ENCODE peak calls at places on chromosomes 6 and 20, in ten cellular contexts. K is CD8-positive, alpha-beta memory T cell; L is lower lobe of right lung; W is uterus; E is ovary; F is GM23248; R is breast epithelium; H is lung; P is endothelial cell of umbilical vein; N is mesendoderm. X is an unnamed sample. For H3K4me1 and H3K27me3, the result is how much of the 10 kb centered on the place peaks cover.

GRCh38 chr6:111589366-111589765 is 16.3 kb downstream of the TRAF3IP2 start:
- DNase-seq in K (no peak), L (no peak), W (peak), E (no peak), F (peak), R (no peak), H (no peak), P (peak), N (no peak), X (no peak)

GRCh38 chr20:58144071-58144470 is 84.4 kb downstream of the ANKRD60 start:
- DNase-seq in K (no peak), L (no peak), W (no peak), E (no peak), F (no peak), R (no peak), H (no peak), P (no peak), N (no peak), X (no peak)

GRCh38 chr20:48153523-48153922 is 368.2 kb upstream of the SULF2 start:
- DNase-seq in K (no peak), L (no peak), W (no peak), E (peak), F (no peak), R (no peak), H (no peak), P (no peak), N (peak), X (no peak)

GRCh38 chr6:111639266-111639665 is 33.6 kb upstream of the TRAF3IP2 start:
- DNase-seq in K (no peak), L (no peak), W (no peak), E (no peak), F (no peak), R (no peak), H (no peak), P (no peak), N (no peak), X (no peak)

GRCh38 chr20:50691585-50692552 is 527 bp upstream of the RIPOR3 start:
- DNase-seq in K (no peak), L (no peak), W (peak), E (no peak), F (peak), R (no peak), H (no peak), P (no peak), N (peak), X (no peak)

GRCh38 chr6:37137201-37137880 is 32.6 kb upstream of the PIM1 start:
- DNase-seq in K (peak), L (no peak), W (peak), E (peak), F (peak), R (no peak), H (no peak), P (peak), N (peak), X (no peak)

GRCh38 chr6:161227004-161227950 is 46.6 kb downstream of the AGPAT4 start:
- DNase-seq in K (no peak), L (no peak), W (no peak), E (no peak), F (no peak), R (no peak), H (no peak), P (peak), N (no peak), X (no peak)

GRCh38 chr20:48458003-48458377 is 369.8 kb downstream of the PREX1 start:
- DNase-seq in K (no peak), L (no peak), W (no peak), E (no peak), F (no peak), R (no peak), H (no peak), P (no peak), N (no peak), X (no peak)

GRCh38 chr6:36432151-36432633 is 10.5 kb downstream of the PXT1 start:
- DNase-seq in K (no peak), L (no peak), W (no peak), E (no peak), F (peak), R (no peak), H (no peak), P (no peak), N (peak), X (no peak)

GRCh38 chr6:26743941-26744699 is 84.6 kb upstream of the ZNF322 start:
- DNase-seq in K (no peak), L (no peak), W (no peak), E (no peak), F (peak), R (no peak), H (no peak), P (no peak), N (peak), X (no peak)

GRCh38 chr6:82783587-82784253 is 281.9 kb downstream of the UBE3D start:
- DNase-seq in K (no peak), L (no peak), W (no peak), E (no peak), F (no peak), R (no peak), H (no peak), P (no peak), N (peak), X (peak)

GRCh38 chr20:46438156-46438750 is 31.8 kb upstream of the ELMO2 start:
- DNase-seq in K (no peak), L (no peak), W (no peak), E (no peak), F (peak), R (no peak), H (no peak), P (peak), N (peak), X (no peak)

GRCh38 chr6:63643862-63644261 is 8.3 kb downstream of the PHF3 start:
- DNase-seq in K (no peak), L (no peak), W (no peak), E (no peak), F (peak), R (no peak), H (no peak), P (peak), N (peak), X (no peak)

GRCh38 chr20:2533118-2533517 is 3.3 kb upstream of the TMC2 start:
- DNase-seq in K (no peak), L (no peak), W (no peak), E (no peak), F (no peak), R (no peak), H (no peak), P (no peak), N (no peak), X (no peak)

GRCh38 chr6:37643851-37644672 is 53.6 kb downstream of the MDGA1 start:
- DNase-seq in K (no peak), L (no peak), W (no peak), E (no peak), F (no peak), R (no peak), H (no peak), P (no peak), N (no peak), X (no peak)

GRCh38 chr6:69887714-69888345 is 21.5 kb downstream of the COL19A1 start:
- DNase-seq in K (no peak), L (no peak), W (no peak), E (no peak), F (no peak), R (no peak), H (no peak), P (no peak), N (peak), X (no peak)

GRCh38 chr6:25447570-25447929 is 168.4 kb downstream of the CARMIL1 start:
- DNase-seq in K (no peak), L (no peak), W (no peak), E (no peak), F (no peak), R (no peak), H (no peak), P (no peak), N (no peak), X (no peak)

GRCh38 chr6:25450469-25451198 is 171.5 kb downstream of the CARMIL1 start:
- DNase-seq in K (no peak), L (no peak), W (no peak), E (no peak), F (no peak), R (no peak), H (no peak), P (no peak), N (no peak), X (no peak)

GRCh38 chr6:25448965-25449538 is 169.9 kb downstream of the CARMIL1 start:
- DNase-seq in K (no peak), L (no peak), W (no peak), E (no peak), F (no peak), R (no peak), H (no peak), P (no peak), N (no peak), X (no peak)

GRCh38 chr6:25452027-25452426 is 172.9 kb downstream of the CARMIL1 start:
- DNase-seq in K (no peak), L (no peak), W (no peak), E (no peak), F (no peak), R (no peak), H (no peak), P (no peak), N (no peak), X (no peak)

DNA sequence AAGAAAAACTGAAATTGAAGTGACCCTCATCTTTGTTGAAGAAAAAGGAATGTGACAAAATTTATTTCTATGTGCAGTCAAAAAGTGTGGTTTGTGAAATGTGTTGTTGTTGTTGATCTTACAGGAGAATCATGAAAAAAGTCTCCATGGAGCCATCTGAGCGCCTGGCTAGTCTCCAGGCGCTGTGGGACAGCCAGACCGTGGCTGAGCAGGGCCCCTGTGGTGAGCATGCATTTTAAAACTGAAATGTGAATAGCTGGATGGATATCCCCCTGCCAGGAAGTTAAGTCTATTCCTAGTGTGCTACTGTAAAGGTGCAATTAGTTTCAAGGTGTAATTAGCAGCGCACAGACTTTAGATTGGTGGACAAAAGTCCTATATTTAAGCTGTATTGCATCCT is 170.6 kb downstream of the CARMIL1 start:
- DNase-seq in K (no peak), L (no peak), W (no peak), E (no peak), F (no peak), R (no peak), H (no peak), P (no peak), N (peak), X (peak)
- H3K4me1 ChIP-seq in K (under half), L (under half), W (under half), E (under half), F (under half), R (under half), H (under half), P (under half), N (under half), X (under half)

GRCh38 chr6:5121479-5121878 is 36.3 kb downstream of the PPP1R3G start:
- DNase-seq in K (no peak), L (no peak), W (no peak), E (no peak), F (no peak), R (no peak), H (no peak), P (no peak), N (no peak), X (no peak)
- H3K27me3 ChIP-seq in K (under half), L (under half), W (under half), E (under half), F (under half), R (under half), H (under half), P (under half), N (under half), X (under half)

DNA sequence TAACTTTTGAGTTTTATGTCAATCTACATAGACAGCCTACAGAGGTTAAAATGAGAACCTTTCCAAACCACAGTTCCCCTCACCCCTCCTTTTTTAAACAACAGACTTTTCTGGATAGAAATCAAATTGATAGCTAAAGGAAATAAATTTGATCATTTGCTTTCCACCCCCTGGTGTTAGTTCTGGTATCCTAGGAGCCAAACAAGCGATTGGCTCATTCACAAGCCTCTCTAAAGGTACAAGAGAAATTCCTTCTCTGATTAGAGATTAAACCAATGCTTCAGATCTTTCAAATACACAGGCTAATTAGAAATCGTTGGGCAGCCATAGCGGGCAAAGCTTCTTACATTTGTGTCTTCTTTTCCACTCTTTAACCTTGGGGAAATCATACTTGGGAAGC is 232.3 kb downstream of the TBC1D7 start:
- DNase-seq in K (no peak), L (no peak), W (no peak), E (no peak), F (no peak), R (no peak), H (no peak), P (no peak), N (no peak), X (no peak)
- H3K4me1 ChIP-seq in K (under half), L (under half), W (under half), E (under half), F (under half), R (under half), H (under half), P (under half), N (under half), X (under half)

GRCh38 chr6:49300911-49301310 is 162.1 kb downstream of the MMUT start:
- DNase-seq in K (no peak), L (no peak), W (no peak), E (no peak), F (no peak), R (no peak), H (no peak), P (no peak), N (no peak), X (no peak)

GRCh38 chr6:49305010-49305409 is 158.0 kb downstream of the MMUT start:
- DNase-seq in K (no peak), L (no peak), W (no peak), E (no peak), F (no peak), R (no peak), H (no peak), P (peak), N (no peak), X (no peak)

GRCh38 chr6:49300443-49300842 is 162.6 kb downstream of the MMUT start:
- DNase-seq in K (no peak), L (no peak), W (no peak), E (no peak), F (no peak), R (no peak), H (no peak), P (no peak), N (no peak), X (no peak)
- H3K27me3 ChIP-seq in K (under half), L (under half), W (under half), E (under half), F (under half), R (under half), H (under half), P (under half), N (under half), X (under half)

GRCh38 chr6:108650325-108650724 is 89.6 kb downstream of the FOXO3 start:
- DNase-seq in K (no peak), L (no peak), W (no peak), E (no peak), F (no peak), R (no peak), H (no peak), P (no peak), N (no peak), X (no peak)
- H3K4me1 ChIP-seq in K (under half), L (half or more), W (under half), E (under half), F (half or more), R (under half), H (half or more), P (under half), N (under half), X (under half)

DNA sequence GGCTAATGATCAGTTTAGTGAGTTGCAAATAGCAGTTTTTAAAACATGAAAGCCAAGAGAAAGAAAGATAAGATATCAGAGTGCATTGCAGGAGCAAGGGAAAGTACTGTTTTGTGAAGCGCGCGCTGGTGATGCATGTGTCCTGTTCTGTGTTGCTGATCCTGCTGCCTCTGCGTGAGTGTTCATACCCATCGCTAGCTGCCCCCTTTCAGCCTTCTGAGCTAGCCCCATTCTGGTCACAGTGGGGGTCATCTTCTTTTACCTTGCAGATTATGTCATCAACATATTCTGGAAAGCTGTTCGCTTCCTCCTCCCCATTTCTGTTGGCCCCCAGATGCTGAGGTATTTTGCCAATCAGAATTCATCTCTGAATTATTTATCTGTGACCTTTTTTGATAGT is 1.9 kb downstream of the MRAP2 start:
- DNase-seq in K (no peak), L (no peak), W (no peak), E (no peak), F (no peak), R (no peak), H (no peak), P (no peak), N (peak), X (no peak)
- H3K27me3 ChIP-seq in K (under half), L (under half), W (under half), E (under half), F (under half), R (under half), H (under half), P (under half), N (under half), X (under half)

DNA sequence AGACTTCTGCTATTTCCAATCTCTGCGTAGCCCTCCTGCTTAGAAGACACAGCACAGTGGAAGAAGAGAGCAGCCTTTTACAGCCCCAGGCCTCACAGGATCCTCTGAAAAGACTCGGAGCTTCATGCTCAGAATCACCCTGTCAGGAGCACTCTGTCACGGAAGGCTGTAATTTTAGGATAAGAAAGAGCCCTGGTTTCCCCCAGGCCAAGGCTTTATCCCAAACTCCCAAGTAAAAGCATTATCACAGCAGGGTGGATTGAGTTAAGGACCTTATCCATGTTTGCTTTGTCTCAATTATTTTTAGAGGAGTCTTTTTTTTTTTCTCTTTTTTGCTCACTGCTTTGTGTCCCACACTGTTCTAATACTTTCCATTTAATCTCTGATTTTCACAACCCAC is 39.2 kb downstream of the ANKS1A start:
- DNase-seq in K (no peak), L (no peak), W (no peak), E (no peak), F (no peak), R (no peak), H (no peak), P (no peak), N (peak), X (no peak)
- H3K4me1 ChIP-seq in K (under half), L (under half), W (under half), E (under half), F (under half), R (under half), H (under half), P (under half), N (under half), X (under half)

GRCh38 chr6:119344306-119344705 is 5.3 kb downstream of the MAN1A1 start:
- DNase-seq in K (no peak), L (no peak), W (no peak), E (no peak), F (no peak), R (no peak), H (no peak), P (no peak), N (no peak), X (no peak)

GRCh38 chr6:119343573-119344146 is 5.9 kb downstream of the MAN1A1 start:
- DNase-seq in K (no peak), L (no peak), W (no peak), E (no peak), F (no peak), R (no peak), H (no peak), P (no peak), N (no peak), X (no peak)

GRCh38 chr6:119345114-119345513 is 4.4 kb downstream of the MAN1A1 start:
- DNase-seq in K (no peak), L (no peak), W (no peak), E (no peak), F (no peak), R (no peak), H (no peak), P (no peak), N (no peak), X (no peak)

GRCh38 chr6:119342430-119342829 is 7.1 kb downstream of the MAN1A1 start:
- DNase-seq in K (no peak), L (no peak), W (no peak), E (no peak), F (no peak), R (no peak), H (no peak), P (no peak), N (no peak), X (no peak)

GRCh38 chr6:119343167-119343566 is 6.4 kb downstream of the MAN1A1 start:
- DNase-seq in K (no peak), L (no peak), W (no peak), E (no peak), F (no peak), R (no peak), H (no peak), P (no peak), N (no peak), X (no peak)
- H3K27me3 ChIP-seq in K (under half), L (under half), W (under half), E (under half), F (under half), R (under half), H (under half), P (under half), N (under half), X (under half)

X was measured in iPS DF 6.9.